ENCODE peak calls at places on chromosomes 3 and 15, in seven cellular contexts. One of them, this sample, is unnamed.

GRCh38 chr15:27744651-27745050 is 354.5 kb downstream of the OCA2 start:
- DNase-seq in CD8-positive, alpha-beta memory T cell: no peak
- DNase-seq in endothelial cell: no peak
- DNase-seq in iPS DF 19.7: no peak
- DNase-seq in neural crest cell: no peak
- DNase-seq in mucosa of gallbladder: no peak
- DNase-seq in A172: no peak
- DNase-seq in this sample: no peak

GRCh38 chr3:31882895-31883294 is 98.2 kb downstream of the OSBPL10 start:
- DNase-seq in endothelial cell: no peak
- DNase-seq in mucosa of gallbladder: no peak
- DNase-seq in CD8-positive, alpha-beta memory T cell: no peak
- DNase-seq in neural crest cell: no peak
- DNase-seq in iPS DF 19.7: no peak
- DNase-seq in A172: no peak
- DNase-seq in this sample: no peak

GRCh38 chr3:122974764-122975162 is 52.8 kb downstream of the SEMA5B start:
- DNase-seq in neural crest cell: no peak
- DNase-seq in iPS DF 19.7: no peak
- DNase-seq in A172: peak
- DNase-seq in mucosa of gallbladder: no peak
- DNase-seq in endothelial cell: no peak
- DNase-seq in CD8-positive, alpha-beta memory T cell: no peak
- DNase-seq in this sample: no peak

GRCh38 chr15:75049392-75049791 is 26.0 kb downstream of the PPCDC start:
- DNase-seq in mucosa of gallbladder: peak
- DNase-seq in neural crest cell: no peak
- DNase-seq in iPS DF 19.7: no peak
- DNase-seq in CD8-positive, alpha-beta memory T cell: no peak
- DNase-seq in endothelial cell: no peak
- DNase-seq in A172: no peak
- DNase-seq in this sample: peak

GRCh38 chr3:50170689-50171088 is 15.6 kb downstream of the SEMA3F start:
- DNase-seq in endothelial cell: no peak
- DNase-seq in neural crest cell: no peak
- DNase-seq in mucosa of gallbladder: no peak
- DNase-seq in CD8-positive, alpha-beta memory T cell: no peak
- DNase-seq in iPS DF 19.7: no peak
- DNase-seq in A172: peak
- DNase-seq in this sample: no peak

GRCh38 chr15:48696627-48697312 is 51.3 kb upstream of the FBN1 start:
- DNase-seq in neural crest cell: no peak
- DNase-seq in CD8-positive, alpha-beta memory T cell: no peak
- DNase-seq in endothelial cell: no peak
- DNase-seq in A172: peak
- DNase-seq in iPS DF 19.7: no peak
- DNase-seq in mucosa of gallbladder: no peak
- DNase-seq in this sample: no peak

GRCh38 chr3:103829723-103830326 is 1395.0 kb downstream of the ZPLD1 start:
- DNase-seq in mucosa of gallbladder: no peak
- DNase-seq in endothelial cell: no peak
- DNase-seq in A172: no peak
- DNase-seq in iPS DF 19.7: no peak
- DNase-seq in CD8-positive, alpha-beta memory T cell: no peak
- DNase-seq in neural crest cell: no peak
- DNase-seq in this sample: no peak

GRCh38 chr3:124520970-124521369 is 209.3 kb upstream of the UMPS start:
- DNase-seq in A172: peak
- DNase-seq in neural crest cell: no peak
- DNase-seq in endothelial cell: no peak
- DNase-seq in mucosa of gallbladder: no peak
- DNase-seq in iPS DF 19.7: no peak
- DNase-seq in CD8-positive, alpha-beta memory T cell: no peak
- DNase-seq in this sample: no peak

GRCh38 chr3:194300392-194300758 is 50.8 kb downstream of the CPN2 start:
- DNase-seq in CD8-positive, alpha-beta memory T cell: no peak
- DNase-seq in mucosa of gallbladder: peak
- DNase-seq in endothelial cell: peak
- DNase-seq in A172: no peak
- DNase-seq in iPS DF 19.7: no peak
- DNase-seq in neural crest cell: no peak
- DNase-seq in this sample: peak

GRCh38 chr3:190065204-190065603 is 55.5 kb downstream of the P3H2 start:
- DNase-seq in A172: no peak
- DNase-seq in CD8-positive, alpha-beta memory T cell: no peak
- DNase-seq in iPS DF 19.7: no peak
- DNase-seq in neural crest cell: no peak
- DNase-seq in mucosa of gallbladder: no peak
- DNase-seq in endothelial cell: no peak
- DNase-seq in this sample: no peak

GRCh38 chr3:187955076-187955952 is 198.6 kb upstream of the LPP start:
- DNase-seq in CD8-positive, alpha-beta memory T cell: no peak
- DNase-seq in mucosa of gallbladder: peak
- DNase-seq in iPS DF 19.7: no peak
- DNase-seq in A172: no peak
- DNase-seq in endothelial cell: no peak
- DNase-seq in neural crest cell: no peak
- DNase-seq in this sample: peak

GRCh38 chr3:73471986-73472385 is 152.8 kb downstream of the PDZRN3 start:
- DNase-seq in neural crest cell: no peak
- DNase-seq in CD8-positive, alpha-beta memory T cell: no peak
- DNase-seq in iPS DF 19.7: no peak
- DNase-seq in mucosa of gallbladder: no peak
- DNase-seq in A172: no peak
- DNase-seq in endothelial cell: no peak
- DNase-seq in this sample: no peak

GRCh38 chr3:21654662-21655061 is 96.3 kb downstream of the ZNF385D start:
- DNase-seq in neural crest cell: no peak
- DNase-seq in A172: peak
- DNase-seq in mucosa of gallbladder: no peak
- DNase-seq in endothelial cell: no peak
- DNase-seq in iPS DF 19.7: no peak
- DNase-seq in CD8-positive, alpha-beta memory T cell: no peak
- DNase-seq in this sample: no peak

GRCh38 chr15:52136471-52136993 is 24.0 kb upstream of the BCL2L10 start:
- DNase-seq in mucosa of gallbladder: no peak
- DNase-seq in CD8-positive, alpha-beta memory T cell: no peak
- DNase-seq in endothelial cell: no peak
- DNase-seq in neural crest cell: no peak
- DNase-seq in iPS DF 19.7: no peak
- DNase-seq in A172: no peak
- DNase-seq in this sample: no peak

GRCh38 chr15:35107561-35107960 is 22.5 kb upstream of the NANOGP8 start:
- DNase-seq in endothelial cell: no peak
- DNase-seq in mucosa of gallbladder: no peak
- DNase-seq in CD8-positive, alpha-beta memory T cell: no peak
- DNase-seq in A172: no peak
- DNase-seq in iPS DF 19.7: no peak
- DNase-seq in neural crest cell: no peak
- DNase-seq in this sample: no peak

This sample was measured in left lobe of liver.